ENCODE peak calls at places on chromosomes 11 and 22, in seven cellular contexts. K, B, V, D, I, P and E are unnamed samples.

GRCh38 chr11:108666373-108666772 is 1.5 kb downstream of the DDX10 start:
- DNase-seq in I (peak; percentile 22), K (no peak), D (no peak), B (peak; percentile 45), P (no peak), V (no peak), E (peak; percentile 83)

GRCh38 chr11:48094643-48095339 is 114.4 kb downstream of the PTPRJ start:
- DNase-seq in V (no peak), P (peak; percentile 24), B (no peak), D (no peak), I (no peak), K (no peak), E (no peak)

GRCh38 chr22:31496735-31497146 is 405 bp downstream of the SFI1 start:
- DNase-seq in P (no peak), B (no peak), I (peak; percentile 40), K (peak; percentile 18), D (no peak), V (no peak), E (no peak)

GRCh38 chr11:125141178-125141577 is 23.4 kb upstream of the PKNOX2 start:
- DNase-seq in V (no peak), B (no peak), I (no peak), P (no peak), D (no peak), K (no peak), E (peak; percentile 31)

GRCh38 chr11:72430743-72431570 is 3.4 kb downstream of the CLPB start:
- DNase-seq in D (peak; percentile 59), I (peak; percentile 66), V (no peak), B (peak; percentile 59), P (no peak), K (peak; percentile 48), E (peak; percentile 69)

GRCh38 chr11:14519692-14520085 is 497 bp downstream of the PSMA1 start:
- DNase-seq in D (peak; percentile 41), B (no peak), V (no peak), I (no peak), K (no peak), P (no peak), E (no peak)

GRCh38 chr11:68128682-68129327 is 7.6 kb upstream of the CHKA start:
- DNase-seq in K (peak; percentile 92), B (peak; percentile 74), I (peak; percentile 60), P (no peak), V (no peak), D (peak; percentile 70), E (peak; percentile 91)

GRCh38 chr22:23688121-23688520 is 2.7 kb upstream of the RGL4 start:
- DNase-seq in I (no peak), D (no peak), P (no peak), V (no peak), B (no peak), K (no peak), E (no peak)

GRCh38 chr11:4464216-4465159 is 15.4 kb downstream of the OR52K2 start:
- DNase-seq in D (peak; percentile 7), K (no peak), I (peak; percentile 0), B (peak; percentile 85), V (no peak), P (no peak), E (peak; percentile 14)

GRCh38 chr11:103537904-103538502 is 428.8 kb downstream of the DYNC2H1 start:
- DNase-seq in I (peak; percentile 26), P (no peak), V (no peak), D (peak; percentile 47), K (peak; percentile 19), B (no peak), E (peak; percentile 37)

GRCh38 chr11:120554771-120555432 is 43.4 kb downstream of the GRIK4 start:
- DNase-seq in V (no peak), K (no peak), B (peak; percentile 62), I (peak; percentile 77), P (no peak), D (peak; percentile 73), E (peak; percentile 73)

GRCh38 chr11:64516226-64516625 is 74.8 kb upstream of the SLC22A12 start:
- DNase-seq in P (no peak), B (peak; percentile 52), D (no peak), K (no peak), I (no peak), V (no peak), E (peak; percentile 28)

GRCh38 chr11:133905677-133906156 is 51.1 kb downstream of the IGSF9B start:
- DNase-seq in P (no peak), K (no peak), I (no peak), V (no peak), D (no peak), B (no peak), E (no peak)

GRCh38 chr11:95599959-95600586 is 189.5 kb downstream of the FAM76B start:
- DNase-seq in K (no peak), I (no peak), V (no peak), P (no peak), D (no peak), B (no peak), E (no peak)

GRCh38 chr22:41908409-41909289 is 6.2 kb downstream of the SHISA8 start:
- DNase-seq in V (no peak), P (peak; percentile 69), K (no peak), B (peak; percentile 74), I (no peak), D (no peak), E (no peak)
- H3K4ac ChIP-seq in V (no peak overlapping the region), P (no peak overlapping the region), K (no peak overlapping the region), B (no peak overlapping the region), I (no peak overlapping the region), D (no peak overlapping the region), E (no peak overlapping the region)

GRCh38 chr22:21942407-21942895 is 10.2 kb downstream of the PPM1F start:
- DNase-seq in K (peak; percentile 16), D (peak; percentile 88), B (no peak), V (no peak), I (peak; percentile 91), P (no peak), E (no peak)

GRCh38 chr22:21943571-21944448 is 8.8 kb downstream of the PPM1F start:
- DNase-seq in P (no peak), I (no peak), B (no peak), K (no peak), V (no peak), D (no peak), E (no peak)

GRCh38 chr22:21940521-21940920 is 12.1 kb downstream of the PPM1F start:
- DNase-seq in I (no peak), D (no peak), P (no peak), K (no peak), B (no peak), V (no peak), E (no peak)

GRCh38 chr22:21941921-21942320 is 10.7 kb downstream of the PPM1F start:
- DNase-seq in I (peak; percentile 12), B (no peak), K (no peak), P (no peak), V (no peak), D (no peak), E (no peak)

GRCh38 chr22:21942939-21943338 is 9.7 kb downstream of the PPM1F start:
- DNase-seq in P (no peak), V (no peak), K (no peak), I (no peak), D (no peak), B (no peak), E (no peak)
- H3K4ac ChIP-seq in P (no peak overlapping the region), V (no peak overlapping the region), K (no peak overlapping the region), I (no peak overlapping the region), D (peak overlapping the region; percentile 100), B (no peak overlapping the region), E (no peak overlapping the region)

GRCh38 chr11:79237676-79238075 is 203.2 kb downstream of the TENM4 start:
- DNase-seq in D (peak; percentile 96), V (no peak), B (no peak), P (no peak), K (no peak), I (peak; percentile 53), E (no peak)
- H3K4ac ChIP-seq in D (peak overlapping the region; percentile 72), V (no peak overlapping the region), B (no peak overlapping the region), P (no peak overlapping the region), K (no peak overlapping the region), I (no peak overlapping the region), E (no peak overlapping the region)

GRCh38 chr22:17232406-17232805 is 13.2 kb upstream of the ADA2 start:
- DNase-seq in V (no peak), B (peak; percentile 52), K (no peak), D (no peak), P (no peak), I (no peak), E (no peak)

GRCh38 chr22:17233348-17234043 is 14.3 kb upstream of the ADA2 start:
- DNase-seq in V (no peak), K (no peak), I (no peak), P (peak; percentile 59), B (peak; percentile 72), D (no peak), E (no peak)

GRCh38 chr22:17235149-17235655 is 16.0 kb upstream of the ADA2 start:
- DNase-seq in D (no peak), V (no peak), K (no peak), B (peak; percentile 88), P (peak; percentile 73), I (no peak), E (peak; percentile 30)

GRCh38 chr22:17235861-17236260 is 16.6 kb upstream of the ADA2 start:
- DNase-seq in D (no peak), B (no peak), K (no peak), V (no peak), I (no peak), P (no peak), E (no peak)

DNA sequence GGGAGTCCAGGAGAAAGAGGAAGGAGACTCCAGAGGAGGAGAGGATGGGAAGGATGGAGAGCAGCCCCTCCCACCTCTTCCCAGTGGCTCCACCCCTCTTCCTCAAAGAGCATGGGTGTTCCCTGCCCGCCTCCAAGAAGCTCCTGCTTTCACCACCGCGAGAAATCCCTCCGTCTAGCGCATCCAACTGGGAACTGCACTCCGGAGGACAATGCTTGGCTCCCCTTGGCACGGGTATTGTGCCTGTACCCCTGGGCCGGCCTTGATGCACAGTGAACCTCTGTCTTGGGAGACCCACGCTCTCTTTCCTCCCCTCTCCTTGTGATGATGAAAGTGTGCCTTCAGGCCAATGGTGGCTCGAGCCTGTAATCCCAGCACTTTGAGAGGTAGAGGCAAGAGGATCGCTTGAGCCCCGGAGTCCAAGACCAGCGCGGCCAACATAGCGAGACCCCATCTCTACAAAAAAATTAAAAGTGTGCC is 14.9 kb upstream of the ADA2 start:
- DNase-seq in P (peak; percentile 88), K (no peak), I (no peak), V (peak; percentile 59), D (no peak), B (peak; percentile 98), E (peak; percentile 97)
- H3K4ac ChIP-seq in P (peak overlapping the region; percentile 69), K (no peak overlapping the region), I (no peak overlapping the region), V (no peak overlapping the region), D (no peak overlapping the region), B (no peak overlapping the region), E (no peak overlapping the region)

GRCh38 chr11:23755769-23756168 is 741.1 kb upstream of the LUZP2 start:
- DNase-seq in D (no peak), P (no peak), I (peak; percentile 15), K (no peak), B (no peak), V (no peak), E (no peak)
- H3K4ac ChIP-seq in D (no peak overlapping the region), P (no peak overlapping the region), I (no peak overlapping the region), K (no peak overlapping the region), B (no peak overlapping the region), V (no peak overlapping the region), E (no peak overlapping the region)

GRCh38 chr11:33505140-33505539 is 195.5 kb downstream of the C11orf91 start:
- DNase-seq in V (no peak), P (no peak), B (no peak), K (no peak), I (no peak), D (peak; percentile 20), E (no peak)

GRCh38 chr11:33500331-33500730 is 200.3 kb downstream of the C11orf91 start:
- DNase-seq in B (no peak), K (no peak), P (no peak), V (no peak), I (no peak), D (peak; percentile 31), E (no peak)

GRCh38 chr11:33500865-33501479 is 199.7 kb downstream of the C11orf91 start:
- DNase-seq in V (peak; percentile 62), D (peak; percentile 65), B (no peak), I (peak; percentile 55), K (no peak), P (no peak), E (peak; percentile 61)
- H3K4ac ChIP-seq in V (no peak overlapping the region), D (no peak overlapping the region), B (no peak overlapping the region), I (no peak overlapping the region), K (no peak overlapping the region), P (no peak overlapping the region), E (no peak overlapping the region)